ENCODE peak calls at places on chromosome 20, in four cellular contexts. X, O, H and A are unnamed samples.

GRCh38 chr20:62117658-62118057 is 4.6 kb upstream of the LSM14B start:
- DNase-seq in O (no peak), H (no peak), X (no peak), A (no peak)

GRCh38 chr20:20694591-20694990 is 17.9 kb downstream of the RALGAPA2 start:
- DNase-seq in O (no peak), H (no peak), X (no peak), A (no peak)

GRCh38 chr20:237479-237878 is 10.4 kb downstream of the DEFB129 start:
- DNase-seq in H (no peak), X (peak), O (no peak), A (no peak)

GRCh38 chr20:33685328-33686007 is 717 bp downstream of the E2F1 start:
- DNase-seq in H (no peak), O (peak), X (no peak), A (peak)

GRCh38 chr20:47281376-47281775 is 75.1 kb downstream of the ZMYND8 start:
- DNase-seq in O (no peak), H (no peak), X (no peak), A (no peak)

GRCh38 chr20:41308726-41309413 is 8.7 kb downstream of the ZHX3 start:
- DNase-seq in H (no peak), O (no peak), X (no peak), A (no peak)

GRCh38 chr20:11852801-11853200 is 64.9 kb upstream of the BTBD3 start:
- DNase-seq in O (no peak), H (peak), X (no peak), A (no peak)

GRCh38 chr20:31990958-31991705 is 19.1 kb upstream of the CCM2L start:
- DNase-seq in O (no peak), X (no peak), H (no peak), A (no peak)

GRCh38 chr20:55173601-55174000 is 698.2 kb downstream of the DOK5 start:
- DNase-seq in H (no peak), O (no peak), X (no peak), A (no peak)

GRCh38 chr20:24915892-24916291 is 33.2 kb upstream of the CST7 start:
- DNase-seq in O (no peak), X (no peak), H (no peak), A (no peak)

GRCh38 chr20:63054695-63055240 is 48.0 kb upstream of the BHLHE23 start:
- DNase-seq in O (peak), X (no peak), H (no peak), A (peak)

GRCh38 chr20:10469599-10469998 is 34.5 kb downstream of the SLX4IP start:
- DNase-seq in X (no peak), O (no peak), H (peak), A (no peak)

GRCh38 chr20:1469925-1470571 is 3.4 kb upstream of the NSFL1C start:
- DNase-seq in H (peak), O (peak), X (no peak), A (peak)

GRCh38 chr20:37243076-37243936 is 18.3 kb downstream of the GHRH start:
- DNase-seq in H (no peak), O (peak), X (no peak), A (no peak)

GRCh38 chr20:48034754-48035153 is 249.5 kb upstream of the SULF2 start:
- DNase-seq in O (no peak), H (no peak), X (no peak), A (no peak)

GRCh38 chr20:12891643-12892042 is 117.1 kb upstream of the SPTLC3 start:
- DNase-seq in X (no peak), H (no peak), O (no peak), A (no peak)

GRCh38 chr20:45629496-45630100 is at the start of gene WFDC10A:
- DNase-seq in H (peak), O (peak), X (peak), A (peak)

GRCh38 chr20:37435607-37436006 is 85.4 kb upstream of the NNAT start:
- DNase-seq in H (no peak), X (no peak), O (no peak), A (no peak)

GRCh38 chr20:43799150-43799711 is 72.4 kb upstream of the GTSF1L start:
- DNase-seq in H (no peak), X (no peak), O (no peak), A (no peak)

GRCh38 chr20:62860924-62861691 is 514 bp downstream of the TCFL5 start:
- DNase-seq in X (no peak), H (no peak), O (peak), A (peak)

GRCh38 chr20:40390654-40391053 is 298.4 kb downstream of the MAFB start:
- DNase-seq in O (no peak), X (no peak), H (no peak), A (no peak)